ENCODE peak calls at places on chromosome 11, in four cellular contexts. One of them, this sample, is unnamed.

GRCh38 chr11:65334696-65335295 is 1.1 kb downstream of the DPF2 start:
- DNase-seq in neuronal stem cell: no peak
- DNase-seq in HepG2: no peak
- DNase-seq in IMR-90: no peak
- DNase-seq in this sample: no peak

GRCh38 chr11:17887779-17888178 is 125.1 kb downstream of the SERGEF start:
- DNase-seq in IMR-90: no peak
- DNase-seq in neuronal stem cell: no peak
- DNase-seq in HepG2: no peak
- DNase-seq in this sample: no peak

GRCh38 chr11:126809514-126810289 is 190.9 kb downstream of the KIRREL3 start:
- DNase-seq in HepG2: no peak
- DNase-seq in IMR-90: peak; percentile 38
- DNase-seq in neuronal stem cell: no peak
- DNase-seq in this sample: no peak

GRCh38 chr11:88523362-88524028 is 186.0 kb upstream of the CTSC start:
- DNase-seq in neuronal stem cell: no peak
- DNase-seq in HepG2: no peak
- DNase-seq in IMR-90: peak; percentile 49
- DNase-seq in this sample: no peak

GRCh38 chr11:15816270-15816871 is 540.0 kb downstream of the SOX6 start:
- DNase-seq in HepG2: no peak
- DNase-seq in IMR-90: peak; percentile 92
- DNase-seq in neuronal stem cell: no peak
- DNase-seq in this sample: no peak

GRCh38 chr11:20397281-20397680 is 9.8 kb downstream of the PRMT3 start:
- DNase-seq in neuronal stem cell: no peak
- DNase-seq in IMR-90: peak; percentile 57
- DNase-seq in HepG2: peak; percentile 35
- DNase-seq in this sample: peak; percentile 29

GRCh38 chr11:44286268-44286880 is 23.6 kb downstream of the ALX4 start:
- DNase-seq in HepG2: peak; percentile 35
- DNase-seq in IMR-90: peak; percentile 44
- DNase-seq in neuronal stem cell: no peak
- DNase-seq in this sample: peak; percentile 61

GRCh38 chr11:132278801-132279574 is 908.6 kb downstream of the NTM start:
- DNase-seq in IMR-90: peak; percentile 72
- DNase-seq in neuronal stem cell: no peak
- DNase-seq in HepG2: no peak
- DNase-seq in this sample: peak; percentile 31

GRCh38 chr11:29093416-29093815 is 923.4 kb downstream of the KCNA4 start:
- DNase-seq in HepG2: peak; percentile 2
- DNase-seq in IMR-90: peak; percentile 63
- DNase-seq in neuronal stem cell: no peak
- DNase-seq in this sample: no peak

GRCh38 chr11:69640260-69640994 is 529 bp upstream of the CCND1 start:
- DNase-seq in neuronal stem cell: no peak
- DNase-seq in HepG2: no peak
- DNase-seq in IMR-90: no peak
- DNase-seq in this sample: no peak

GRCh38 chr11:123166095-123166559 is 28.9 kb downstream of the CLMP start:
- DNase-seq in neuronal stem cell: peak; percentile 29
- DNase-seq in HepG2: no peak
- DNase-seq in IMR-90: peak; percentile 97
- DNase-seq in this sample: peak; percentile 18

GRCh38 chr11:78801161-78801884 is 226.7 kb upstream of the NARS2 start:
- DNase-seq in neuronal stem cell: no peak
- DNase-seq in IMR-90: peak; percentile 98
- DNase-seq in HepG2: no peak
- DNase-seq in this sample: no peak

GRCh38 chr11:17389205-17389956 is 922 bp upstream of the KCNJ11 start:
- DNase-seq in neuronal stem cell: peak; percentile 77
- DNase-seq in IMR-90: peak; percentile 11
- DNase-seq in HepG2: peak; percentile 66
- DNase-seq in this sample: peak; percentile 86

GRCh38 chr11:36313073-36313472 is 17.0 kb downstream of the PRR5L start:
- DNase-seq in HepG2: no peak
- DNase-seq in IMR-90: no peak
- DNase-seq in neuronal stem cell: no peak
- DNase-seq in this sample: no peak

GRCh38 chr11:67284811-67285540 is 4.1 kb upstream of the ANKRD13D start:
- DNase-seq in neuronal stem cell: no peak
- DNase-seq in HepG2: no peak
- DNase-seq in IMR-90: no peak
- DNase-seq in this sample: no peak

GRCh38 chr11:66106786-66107599 is 36.9 kb downstream of the PACS1 start:
- DNase-seq in HepG2: peak; percentile 42
- DNase-seq in IMR-90: no peak
- DNase-seq in neuronal stem cell: no peak
- DNase-seq in this sample: no peak

GRCh38 chr11:111819161-111820058 is 52.0 kb downstream of the ALG9 start:
- DNase-seq in IMR-90: peak; percentile 82
- DNase-seq in neuronal stem cell: no peak
- DNase-seq in HepG2: no peak
- DNase-seq in this sample: no peak

GRCh38 chr11:124219126-124219525 is 21.8 kb upstream of the OR8G1 start:
- DNase-seq in neuronal stem cell: no peak
- DNase-seq in HepG2: no peak
- DNase-seq in IMR-90: no peak
- DNase-seq in this sample: no peak

GRCh38 chr11:96122601-96123044 is 198.7 kb upstream of the MTMR2 start:
- DNase-seq in IMR-90: peak; percentile 35
- DNase-seq in HepG2: no peak
- DNase-seq in neuronal stem cell: no peak
- DNase-seq in this sample: no peak

GRCh38 chr11:125005491-125005890 is 51.5 kb downstream of the CCDC15 start:
- DNase-seq in HepG2: no peak
- DNase-seq in IMR-90: no peak
- DNase-seq in neuronal stem cell: no peak
- DNase-seq in this sample: no peak

GRCh38 chr11:15875393-15875792 is 481.0 kb downstream of the SOX6 start:
- DNase-seq in neuronal stem cell: no peak
- DNase-seq in IMR-90: no peak
- DNase-seq in HepG2: no peak
- DNase-seq in this sample: no peak

GRCh38 chr11:116558504-116559252 is 214.1 kb downstream of the BUD13 start:
- DNase-seq in IMR-90: peak; percentile 31
- DNase-seq in HepG2: no peak
- DNase-seq in neuronal stem cell: no peak
- DNase-seq in this sample: no peak

GRCh38 chr11:10351435-10351767 is 46.5 kb downstream of the ADM start:
- DNase-seq in IMR-90: no peak
- DNase-seq in neuronal stem cell: no peak
- DNase-seq in HepG2: no peak
- DNase-seq in this sample: no peak
- H3K4me2 ChIP-seq in IMR-90: peak overlapping the region; percentile 41
- H3K4me2 ChIP-seq in neuronal stem cell: peak overlapping the region; percentile 45
- H3K4me2 ChIP-seq in HepG2: peak overlapping the region; percentile 92
- H3K4me2 ChIP-seq in this sample: no peak overlapping the region

GRCh38 chr11:134339756-134340155 is 8.0 kb downstream of the GLB1L2 start:
- DNase-seq in HepG2: no peak
- DNase-seq in neuronal stem cell: no peak
- DNase-seq in IMR-90: no peak
- DNase-seq in this sample: no peak

GRCh38 chr11:134342572-134343340 is 11.0 kb downstream of the GLB1L2 start:
- DNase-seq in IMR-90: no peak
- DNase-seq in HepG2: no peak
- DNase-seq in neuronal stem cell: no peak
- DNase-seq in this sample: no peak

GRCh38 chr11:134338654-134339053 is 6.9 kb downstream of the GLB1L2 start:
- DNase-seq in neuronal stem cell: no peak
- DNase-seq in HepG2: no peak
- DNase-seq in IMR-90: no peak
- DNase-seq in this sample: no peak

GRCh38 chr11:134341805-134342571 is 10.2 kb downstream of the GLB1L2 start:
- DNase-seq in IMR-90: no peak
- DNase-seq in neuronal stem cell: no peak
- DNase-seq in HepG2: no peak
- DNase-seq in this sample: no peak

DNA sequence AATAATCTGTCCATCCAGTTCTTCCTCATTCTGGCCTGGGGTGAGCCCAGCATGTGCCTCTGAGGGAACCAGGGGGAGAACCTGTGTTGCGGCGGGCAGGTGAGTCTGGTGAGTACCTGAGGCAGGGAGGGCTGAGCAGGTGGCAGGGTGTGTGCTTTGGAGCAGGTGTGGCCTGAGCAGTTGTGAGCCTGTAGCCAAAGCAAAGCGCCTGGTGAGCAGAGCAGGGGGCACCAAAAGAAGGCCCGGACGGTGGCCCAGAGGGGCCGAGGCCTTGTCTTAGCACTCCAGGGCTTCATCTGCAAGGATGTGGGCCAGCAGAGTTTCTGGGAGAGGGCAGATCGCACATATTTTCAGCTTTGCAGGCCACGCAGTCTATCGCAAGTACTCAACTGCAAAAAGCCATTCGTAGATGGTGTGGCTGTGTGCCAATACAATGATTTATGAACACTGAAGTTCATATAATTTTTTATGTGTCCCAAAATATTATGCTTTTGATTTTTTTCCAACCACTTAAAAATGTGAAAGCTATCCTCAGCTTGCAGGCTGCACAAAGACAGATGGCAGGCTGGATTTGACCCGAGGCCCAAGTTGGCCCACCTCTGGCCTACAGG is 8.7 kb downstream of the GLB1L2 start:
- DNase-seq in IMR-90: no peak
- DNase-seq in neuronal stem cell: no peak
- DNase-seq in HepG2: no peak
- DNase-seq in this sample: no peak
- H3K4me3 ChIP-seq in IMR-90: no peak overlapping the region
- H3K4me3 ChIP-seq in neuronal stem cell: no peak overlapping the region
- H3K4me3 ChIP-seq in HepG2: no peak overlapping the region
- H3K4me3 ChIP-seq in this sample: no peak overlapping the region

DNA sequence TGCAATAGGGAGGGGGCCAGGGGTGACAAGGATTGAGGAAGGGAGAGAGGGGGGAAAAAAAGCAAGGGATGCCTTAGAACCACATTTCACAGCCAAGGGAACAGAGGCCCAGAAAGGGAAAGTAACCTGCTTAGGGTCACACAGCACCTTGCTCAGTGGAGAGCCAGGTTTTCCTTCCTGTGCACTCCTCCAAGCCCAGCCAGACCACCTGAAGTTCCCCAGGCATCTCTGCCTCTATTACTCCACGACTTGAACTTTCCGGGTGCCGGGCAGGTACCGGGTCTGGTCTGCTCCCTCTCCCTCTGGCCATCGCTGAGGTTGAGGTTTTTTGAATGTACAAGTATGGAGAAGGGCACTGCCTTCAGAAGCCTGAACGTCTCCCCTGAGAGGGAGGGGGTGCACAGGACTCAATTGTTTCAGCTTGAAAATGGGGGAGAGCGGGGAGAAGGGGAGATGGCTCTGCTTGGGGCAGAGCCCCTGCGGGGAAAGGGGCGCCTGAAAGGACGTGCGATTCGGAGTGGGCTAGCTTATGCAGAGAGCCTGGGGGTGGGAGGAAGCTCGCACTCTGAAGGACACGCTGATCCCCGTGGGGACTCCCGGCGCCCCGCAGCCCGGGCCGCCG is 516 bp upstream of the SERPINH1 start:
- DNase-seq in HepG2: no peak
- DNase-seq in neuronal stem cell: no peak
- DNase-seq in IMR-90: no peak
- DNase-seq in this sample: no peak
- H3K4me2 ChIP-seq in HepG2: peak overlapping the region; percentile 90
- H3K4me2 ChIP-seq in neuronal stem cell: peak overlapping the region; percentile 91
- H3K4me2 ChIP-seq in IMR-90: peak overlapping the region; percentile 80
- H3K4me2 ChIP-seq in this sample: peak overlapping the region; percentile 80

GRCh38 chr11:12235945-12236743 is 125.8 kb downstream of the MICAL2 start:
- DNase-seq in IMR-90: peak; percentile 72
- DNase-seq in neuronal stem cell: peak; percentile 39
- DNase-seq in HepG2: peak; percentile 58
- DNase-seq in this sample: peak; percentile 53
- H3K4me3 ChIP-seq in IMR-90: no peak overlapping the region
- H3K4me3 ChIP-seq in neuronal stem cell: no peak overlapping the region
- H3K4me3 ChIP-seq in HepG2: no peak overlapping the region
- H3K4me3 ChIP-seq in this sample: no peak overlapping the region

DNA sequence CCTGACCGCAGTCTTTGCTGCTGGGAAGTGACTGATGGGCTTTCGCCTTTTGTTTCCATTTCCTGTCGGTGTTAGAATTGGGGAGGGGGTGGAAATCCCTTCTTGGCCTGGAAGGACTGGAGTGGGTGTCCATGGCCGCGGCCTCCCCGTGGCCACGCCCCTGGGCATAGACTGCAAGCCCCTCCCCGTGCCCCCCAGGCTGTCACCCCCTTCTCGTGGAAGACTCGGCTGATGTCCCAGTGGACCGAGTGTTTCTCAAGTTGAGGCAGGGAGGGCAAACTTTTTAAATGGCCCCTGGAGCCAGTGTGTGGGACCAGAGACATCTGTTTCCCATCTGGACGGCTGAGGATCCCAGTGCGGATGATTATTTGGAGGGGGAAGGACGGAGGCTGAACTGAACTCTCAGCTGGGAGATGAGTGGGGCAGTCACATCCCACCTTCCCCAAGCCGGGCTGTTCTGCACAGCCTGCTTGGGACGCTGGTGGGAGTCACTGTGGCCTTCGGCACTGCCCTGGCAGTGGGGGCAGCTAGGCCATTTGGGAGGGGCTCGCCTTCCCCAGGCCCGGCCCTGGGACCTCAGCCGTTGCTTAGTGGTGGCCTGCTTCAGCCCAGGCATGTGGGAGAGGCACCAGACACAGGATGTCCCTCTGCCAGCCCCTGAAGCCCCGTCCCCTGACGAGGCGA is 1.6 kb downstream of the CD81 start:
- DNase-seq in neuronal stem cell: no peak
- DNase-seq in IMR-90: peak; percentile 69
- DNase-seq in HepG2: no peak
- DNase-seq in this sample: no peak
- H3K4me2 ChIP-seq in neuronal stem cell: peak overlapping the region; percentile 89
- H3K4me2 ChIP-seq in IMR-90: peak overlapping the region; percentile 97
- H3K4me2 ChIP-seq in HepG2: no peak overlapping the region
- H3K4me2 ChIP-seq in this sample: peak overlapping the region; percentile 98

DNA sequence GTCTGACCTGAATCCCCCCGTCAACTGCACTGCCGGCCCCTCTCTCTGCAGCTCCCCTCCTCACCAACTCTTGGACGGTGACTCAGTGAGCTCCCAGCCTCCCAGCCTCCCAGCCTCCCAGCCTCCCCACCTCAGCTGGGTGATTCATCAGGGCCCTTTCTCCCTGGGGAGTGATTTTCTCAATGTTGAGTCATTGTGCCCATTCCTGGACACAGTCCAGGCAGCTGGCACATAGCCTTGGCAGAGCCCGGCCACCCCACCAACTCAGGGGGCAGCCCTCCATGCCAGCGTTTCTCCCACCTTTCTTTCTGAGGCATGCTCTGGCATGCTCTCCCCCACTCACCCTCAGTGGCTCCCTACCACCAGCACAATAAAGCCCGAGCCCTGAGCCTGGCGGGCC is 30.7 kb downstream of the PDE2A start:
- DNase-seq in neuronal stem cell: no peak
- DNase-seq in IMR-90: no peak
- DNase-seq in HepG2: no peak
- DNase-seq in this sample: no peak
- H3K4me3 ChIP-seq in neuronal stem cell: no peak overlapping the region
- H3K4me3 ChIP-seq in IMR-90: no peak overlapping the region
- H3K4me3 ChIP-seq in HepG2: no peak overlapping the region
- H3K4me3 ChIP-seq in this sample: no peak overlapping the region